ENCODE peak calls at places on chromosome 4, in five cellular contexts. V, L, W, B and M are unnamed samples.

GRCh38 chr4:100071531-100071930 is 118.7 kb downstream of the DDIT4L start:
- DNase-seq in B (no peak), W (no peak), V (no peak), L (no peak), M (no peak)

GRCh38 chr4:145492376-145492775 is 10.7 kb downstream of the SMAD1 start:
- DNase-seq in W (no peak), V (no peak), B (no peak), L (no peak), M (no peak)

GRCh38 chr4:6338175-6338950 is 68.7 kb downstream of the WFS1 start:
- DNase-seq in W (no peak), B (no peak), V (no peak), L (no peak), M (no peak)

GRCh38 chr4:25062098-25062497 is 31.4 kb upstream of the LGI2 start:
- DNase-seq in V (no peak), L (no peak), W (no peak), B (no peak), M (no peak)

GRCh38 chr4:54085284-54085683 is 14.7 kb upstream of the GSX2 start:
- DNase-seq in L (no peak), V (no peak), B (no peak), W (peak; percentile 88), M (peak; percentile 69)

GRCh38 chr4:18733956-18734872 is 712.7 kb upstream of the LCORL start:
- DNase-seq in W (no peak), V (no peak), L (no peak), B (peak; percentile 96), M (no peak)

GRCh38 chr4:186134254-186134653 is 29.8 kb downstream of the FAM149A start:
- DNase-seq in V (no peak), B (no peak), W (no peak), L (no peak), M (no peak)

GRCh38 chr4:84727491-84727890 is 144.6 kb downstream of the CDS1 start:
- DNase-seq in B (no peak), W (no peak), L (no peak), V (no peak), M (no peak)

GRCh38 chr4:188691811-188692210 is 552.6 kb downstream of the TRIML1 start:
- DNase-seq in L (no peak), B (no peak), W (no peak), V (no peak), M (peak; percentile 61)

GRCh38 chr4:109816082-109816442 is 500 bp downstream of the GAR1 start:
- DNase-seq in B (no peak), W (no peak), V (peak; percentile 18), L (peak; percentile 39), M (no peak)

GRCh38 chr4:137468836-137469235 is 63.5 kb downstream of the PCDH18 start:
- DNase-seq in W (no peak), L (no peak), V (no peak), B (no peak), M (no peak)

GRCh38 chr4:78214078-78214477 is 157.0 kb downstream of the FRAS1 start:
- DNase-seq in W (no peak), V (no peak), L (no peak), B (no peak), M (no peak)

GRCh38 chr4:108369035-108369655 is 200.4 kb upstream of the LEF1 start:
- DNase-seq in B (no peak), V (no peak), W (no peak), L (no peak), M (no peak)

GRCh38 chr4:145609494-145610427 is 9.4 kb upstream of the MMAA start:
- DNase-seq in V (peak; percentile 78), W (peak; percentile 70), B (peak; percentile 72), L (peak; percentile 60), M (no peak)

GRCh38 chr4:1366371-1367229 is 19.6 kb downstream of the UVSSA start:
- DNase-seq in L (no peak), W (no peak), B (no peak), V (no peak), M (no peak)

GRCh38 chr4:187302456-187302855 is 578.8 kb upstream of the FAT1 start:
- DNase-seq in W (peak; percentile 25), B (no peak), L (no peak), V (no peak), M (no peak)

GRCh38 chr4:169033660-169034059 is 23.6 kb upstream of the CBR4 start:
- DNase-seq in L (no peak), V (no peak), W (no peak), B (no peak), M (no peak)

GRCh38 chr4:83852085-83852451 is 316.2 kb downstream of the GPAT3 start:
- DNase-seq in L (no peak), B (no peak), W (peak; percentile 73), V (no peak), M (peak; percentile 52)

GRCh38 chr4:40195182-40196177 is 1.4 kb upstream of the RHOH start:
- DNase-seq in W (no peak), B (no peak), V (no peak), L (no peak), M (no peak)

GRCh38 chr4:158018090-158018808 is 154.6 kb downstream of the GASK1B start:
- DNase-seq in B (no peak), W (peak; percentile 66), V (no peak), L (no peak), M (no peak)

GRCh38 chr4:99315839-99316238 is 5.4 kb downstream of the ADH1B start:
- DNase-seq in B (no peak), V (no peak), W (no peak), L (no peak), M (no peak)

GRCh38 chr4:41647368-41647767 is 101.2 kb downstream of the PHOX2B start:
- DNase-seq in V (no peak), B (no peak), L (no peak), W (no peak), M (no peak)

GRCh38 chr4:157992038-157992706 is 180.7 kb downstream of the GASK1B start:
- DNase-seq in W (peak; percentile 81), V (peak; percentile 62), L (peak; percentile 42), B (peak; percentile 47), M (peak; percentile 54)

GRCh38 chr4:20456416-20456815 is 204.7 kb downstream of the SLIT2 start:
- DNase-seq in V (no peak), L (no peak), W (peak; percentile 3), B (no peak), M (no peak)

GRCh38 chr4:137283737-137284136 is 248.6 kb downstream of the PCDH18 start:
- DNase-seq in W (peak; percentile 43), B (peak; percentile 49), V (no peak), L (no peak), M (no peak)